ENCODE peak calls at places on chromosome 5, in nine cellular contexts. H is HAP-1, P is right atrium auricular region, B is HCT116, N is HFF-Myc, G is H7, M is GM23248, D is tibial nerve, Z is DND-41. A is an unnamed sample.
A peak's percentile ranks its signal among the peaks of the same experiment; 100 is the strongest.

GRCh38 chr5:145874765-145875164 is 2.0 kb upstream of the GRXCR2 start:
- DNase-seq in B (no peak), G (no peak), Z (no peak), P (no peak), N (no peak), D (no peak), H (no peak), M (no peak), A (no peak)

GRCh38 chr5:137498301-137498735 is 808 bp downstream of the SPOCK1 start:
- DNase-seq in Z (no peak), G (peak; percentile 83), M (peak; percentile 70), P (no peak), D (no peak), H (no peak), B (no peak), N (no peak), A (no peak)

GRCh38 chr5:172007153-172007794 is 836 bp upstream of the FBXW11 start:
- DNase-seq in N (no peak), H (no peak), G (no peak), Z (no peak), B (no peak), D (no peak), M (peak; percentile 64), P (no peak), A (no peak)

GRCh38 chr5:128216860-128217531 is 133.4 kb downstream of the SLC12A2 start:
- DNase-seq in P (no peak), M (peak; percentile 97), N (no peak), H (no peak), Z (no peak), B (no peak), D (no peak), G (no peak), A (no peak)

GRCh38 chr5:126339215-126339805 is 83.9 kb upstream of the GRAMD2B start:
- DNase-seq in N (peak; percentile 65), B (peak; percentile 54), P (no peak), Z (peak; percentile 51), H (peak; percentile 65), G (peak; percentile 35), D (peak; percentile 87), M (peak; percentile 79), A (peak; percentile 48)

GRCh38 chr5:75666801-75667200 is 50.4 kb downstream of the POC5 start:
- DNase-seq in N (no peak), M (no peak), G (no peak), P (no peak), H (no peak), Z (no peak), D (no peak), B (no peak), A (no peak)

GRCh38 chr5:163190762-163191161 is 246.6 kb upstream of the CCNG1 start:
- DNase-seq in B (no peak), P (no peak), Z (no peak), H (no peak), M (no peak), N (no peak), D (no peak), G (no peak), A (no peak)

GRCh38 chr5:166499452-166500240 is 1791.8 kb upstream of the WWC1 start:
- DNase-seq in D (no peak), G (no peak), B (no peak), N (no peak), H (no peak), M (no peak), P (no peak), Z (no peak), A (no peak)

GRCh38 chr5:119355244-119355635 is 579 bp upstream of the TNFAIP8 start:
- DNase-seq in M (no peak), Z (no peak), H (no peak), P (no peak), G (peak; percentile 50), N (no peak), D (no peak), B (no peak), A (no peak)

GRCh38 chr5:51225671-51226419 is 157.4 kb upstream of the ISL1 start:
- DNase-seq in Z (no peak), N (no peak), H (no peak), B (no peak), G (no peak), M (peak; percentile 6), P (no peak), D (no peak), A (peak; percentile 11)

GRCh38 chr5:62152394-62153123 is 153.4 kb upstream of the KIF2A start:
- DNase-seq in Z (no peak), B (no peak), D (no peak), H (no peak), M (no peak), P (no peak), G (no peak), N (no peak), A (no peak)

GRCh38 chr5:146441896-146442295 is 5.2 kb upstream of the TCERG1 start:
- DNase-seq in H (peak; percentile 38), Z (no peak), P (no peak), D (no peak), G (no peak), N (no peak), M (peak; percentile 53), B (no peak), A (no peak)

GRCh38 chr5:40405230-40405629 is 274.5 kb upstream of the PTGER4 start:
- DNase-seq in D (peak; percentile 36), N (no peak), H (no peak), Z (no peak), P (no peak), G (no peak), B (no peak), M (no peak), A (no peak)

GRCh38 chr5:142466195-142466951 is 141.6 kb upstream of the SPRY4 start:
- DNase-seq in G (no peak), B (no peak), N (peak; percentile 71), H (no peak), M (peak; percentile 76), P (no peak), Z (no peak), D (no peak), A (no peak)

DNA sequence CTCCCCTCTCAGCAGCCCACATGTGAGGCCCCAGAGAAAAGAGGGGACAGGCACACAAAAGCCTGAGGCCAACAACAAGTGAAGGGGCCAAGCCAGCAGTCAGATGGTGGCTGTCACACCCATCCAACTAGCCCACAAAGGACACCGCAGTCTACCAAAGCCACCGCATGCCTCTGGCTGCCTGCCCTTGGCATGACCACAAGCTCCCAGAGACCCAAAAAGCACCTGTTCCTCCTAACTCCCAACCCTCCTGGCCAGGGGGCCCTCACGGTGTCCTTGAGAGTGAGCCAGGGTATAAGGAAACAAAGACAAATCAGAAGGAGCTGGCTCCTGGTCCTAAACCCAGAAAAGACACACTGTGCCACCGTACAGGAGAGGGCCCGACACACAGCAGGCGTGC is 77.8 kb upstream of the LRRTM2 start:
- DNase-seq in B (no peak), G (no peak), P (no peak), D (no peak), N (no peak), Z (peak; percentile 28), M (no peak), H (no peak), A (no peak)
- H3K4me3 ChIP-seq in B (no peak overlapping the region), G (no peak overlapping the region), P (no peak overlapping the region), D (no peak overlapping the region), N (no peak overlapping the region), Z (no peak overlapping the region), M (no peak overlapping the region), H (no peak overlapping the region), A (no peak overlapping the region)

GRCh38 chr5:132489871-132490483 is 596 bp downstream of the IRF1 start:
- DNase-seq in P (peak; percentile 63), Z (peak; percentile 39), B (no peak), D (peak; percentile 30), N (no peak), H (peak; percentile 4), G (peak; percentile 87), M (peak; percentile 80), A (no peak)

GRCh38 chr5:132487841-132488555 is 2.6 kb downstream of the IRF1 start:
- DNase-seq in M (no peak), D (peak; percentile 4), B (no peak), Z (peak; percentile 36), G (peak; percentile 10), P (peak; percentile 55), N (no peak), H (no peak), A (no peak)

GRCh38 chr5:132489051-132489770 is 1.4 kb downstream of the IRF1 start:
- DNase-seq in N (no peak), B (no peak), M (no peak), Z (peak; percentile 31), G (peak; percentile 28), D (peak; percentile 4), H (no peak), P (peak; percentile 56), A (no peak)

GRCh38 chr5:132487095-132487428 is 3.5 kb downstream of the IRF1 start:
- DNase-seq in Z (no peak), D (no peak), N (no peak), P (peak; percentile 46), H (no peak), G (no peak), M (no peak), B (no peak), A (no peak)

GRCh38 chr5:132488590-132488989 is 2.0 kb downstream of the IRF1 start:
- DNase-seq in P (no peak), M (no peak), N (no peak), Z (no peak), H (no peak), B (no peak), D (no peak), G (no peak), A (no peak)
- H3K4me3 ChIP-seq in P (no peak overlapping the region), M (peak overlapping the region; percentile 91), N (peak overlapping the region; percentile 58), Z (peak overlapping the region; percentile 93), H (no peak overlapping the region), B (no peak overlapping the region), D (peak overlapping the region; percentile 97), G (no peak overlapping the region), A (no peak overlapping the region)

DNA sequence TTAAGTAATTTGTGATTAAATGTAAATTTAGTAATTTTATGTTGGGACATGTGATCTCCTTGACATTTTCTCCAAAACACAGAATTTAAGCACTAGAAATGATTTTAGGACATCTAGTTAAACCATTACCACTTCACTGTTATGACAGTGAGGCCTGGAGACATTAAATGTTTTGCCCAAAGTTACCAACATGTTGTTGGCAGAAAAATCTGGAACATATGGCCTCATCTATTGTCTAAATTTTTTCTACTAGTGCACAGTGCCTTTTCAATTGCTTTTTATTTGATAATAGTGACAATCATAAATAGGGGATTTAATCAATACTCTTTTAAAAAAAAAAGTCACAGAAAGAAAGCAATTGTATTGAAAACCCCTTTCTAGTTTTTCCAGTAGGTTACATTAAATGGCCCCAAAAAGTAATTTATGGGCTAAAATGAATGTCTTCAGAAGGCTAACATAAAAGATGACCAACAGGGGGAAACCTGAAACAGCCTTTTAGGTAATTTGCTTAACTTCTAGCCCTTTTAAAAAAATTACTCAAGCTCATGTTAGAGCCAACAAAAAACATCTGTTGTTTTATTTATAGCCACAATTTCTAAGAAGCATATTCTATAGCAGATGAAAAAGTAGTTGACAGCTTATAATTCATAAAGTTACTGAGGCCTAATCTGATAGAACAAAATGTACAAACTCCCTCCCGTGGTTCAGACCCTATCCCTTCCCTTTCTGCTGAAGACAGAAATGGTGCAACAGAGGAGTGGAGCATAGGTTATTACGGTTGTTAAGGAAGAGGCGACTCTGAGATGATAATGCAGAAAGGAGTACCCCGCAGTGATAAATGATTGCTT is 45.8 kb downstream of the PIK3R1 start:
- DNase-seq in Z (no peak), H (no peak), B (no peak), N (no peak), G (no peak), P (no peak), D (no peak), M (peak; percentile 56), A (no peak)
- H3K4me3 ChIP-seq in Z (no peak overlapping the region), H (no peak overlapping the region), B (no peak overlapping the region), N (no peak overlapping the region), G (no peak overlapping the region), P (no peak overlapping the region), D (no peak overlapping the region), M (no peak overlapping the region), A (no peak overlapping the region)

GRCh38 chr5:147453901-147454814 is 55.7 kb downstream of the DPYSL3 start:
- DNase-seq in P (peak; percentile 82), G (peak; percentile 96), D (peak; percentile 80), Z (no peak), N (peak; percentile 65), H (peak; percentile 78), M (peak; percentile 94), B (peak; percentile 58), A (no peak)
- H3K4me3 ChIP-seq in P (peak overlapping the region; percentile 71), G (peak overlapping the region; percentile 93), D (peak overlapping the region; percentile 58), Z (no peak overlapping the region), N (peak overlapping the region; percentile 71), H (peak overlapping the region; percentile 47), M (peak overlapping the region; percentile 82), B (peak overlapping the region; percentile 49), A (peak overlapping the region; percentile 59)